ENCODE peak calls at places on chromosome 6, in four cellular contexts. X, G, B and Z are unnamed samples.

GRCh38 chr6:160063771-160064413 is 57.7 kb upstream of the SLC22A1 start:
- DNase-seq in X (no peak), G (no peak), B (no peak), Z (no peak)

GRCh38 chr6:134447423-134447822 is 129.5 kb upstream of the SGK1 start:
- DNase-seq in G (no peak), X (no peak), B (no peak), Z (no peak)

GRCh38 chr6:1280666-1281300 is 31.1 kb upstream of the FOXQ1 start:
- DNase-seq in B (no peak), X (no peak), G (no peak), Z (no peak)

GRCh38 chr6:152636675-152637421 is at the start of gene SYNE1:
- DNase-seq in X (no peak), B (no peak), G (no peak), Z (peak; percentile 61)

GRCh38 chr6:34516391-34517324 is 39.5 kb downstream of the SPDEF start:
- DNase-seq in G (no peak), B (no peak), X (no peak), Z (no peak)

GRCh38 chr6:2081155-2082138 is 164.0 kb downstream of the GMDS start:
- DNase-seq in B (no peak), G (no peak), X (peak; percentile 68), Z (no peak)

GRCh38 chr6:144652292-144652891 is 367.3 kb downstream of the UTRN start:
- DNase-seq in B (no peak), X (no peak), G (peak; percentile 89), Z (no peak)

GRCh38 chr6:32796848-32797776 is 19.7 kb downstream of the HLA-DOB start:
- DNase-seq in B (peak; percentile 78), G (peak; percentile 57), X (no peak), Z (peak; percentile 73)

GRCh38 chr6:135904666-135905065 is 53.2 kb downstream of the PDE7B start:
- DNase-seq in B (no peak), G (no peak), X (no peak), Z (no peak)

GRCh38 chr6:112951829-112952228 is 604.7 kb downstream of the RFPL4B start:
- DNase-seq in G (no peak), B (no peak), X (no peak), Z (no peak)

GRCh38 chr6:125099211-125100017 is 54.2 kb upstream of the TPD52L1 start:
- DNase-seq in X (no peak), B (peak; percentile 71), G (no peak), Z (peak; percentile 72)

GRCh38 chr6:89597988-89598387 is 40.6 kb downstream of the LYRM2 start:
- DNase-seq in X (no peak), G (peak; percentile 64), B (no peak), Z (peak; percentile 28)

GRCh38 chr6:5459346-5459745 is 198.0 kb downstream of the FARS2 start:
- DNase-seq in G (no peak), B (no peak), X (no peak), Z (no peak)

GRCh38 chr6:109170333-109170732 is 75.0 kb downstream of the CEP57L1 start:
- DNase-seq in X (no peak), G (no peak), B (no peak), Z (no peak)

GRCh38 chr6:3887150-3887700 is 38.1 kb downstream of the FAM50B start:
- DNase-seq in X (peak; percentile 1), G (peak; percentile 57), B (no peak), Z (no peak)

GRCh38 chr6:81751388-81752083 is 945 bp downstream of the TENT5A start:
- DNase-seq in B (no peak), G (peak; percentile 21), X (no peak), Z (peak; percentile 19)

GRCh38 chr6:167825759-167826229 is 917 bp upstream of the AFDN start:
- DNase-seq in X (no peak), G (peak; percentile 52), B (peak; percentile 88), Z (peak; percentile 75)

GRCh38 chr6:39339557-39340555 is 17.4 kb upstream of the KCNK16 start:
- DNase-seq in B (no peak), G (no peak), X (no peak), Z (no peak)

GRCh38 chr6:19297880-19298279 is 539.3 kb upstream of the ID4 start:
- DNase-seq in G (no peak), B (no peak), X (no peak), Z (no peak)

GRCh38 chr6:122717350-122717749 is 62.2 kb upstream of the FABP7 start:
- DNase-seq in G (no peak), X (no peak), B (no peak), Z (no peak)

GRCh38 chr6:9224539-9224938 is 789.2 kb upstream of the SLC35B3 start:
- DNase-seq in G (no peak), X (no peak), B (no peak), Z (no peak)

GRCh38 chr6:23073851-23074250 is 504.5 kb downstream of the HDGFL1 start:
- DNase-seq in G (no peak), B (no peak), X (no peak), Z (no peak)

GRCh38 chr6:124234806-124235205 is 431.1 kb downstream of the NKAIN2 start:
- DNase-seq in G (no peak), B (no peak), X (no peak), Z (no peak)

DNA sequence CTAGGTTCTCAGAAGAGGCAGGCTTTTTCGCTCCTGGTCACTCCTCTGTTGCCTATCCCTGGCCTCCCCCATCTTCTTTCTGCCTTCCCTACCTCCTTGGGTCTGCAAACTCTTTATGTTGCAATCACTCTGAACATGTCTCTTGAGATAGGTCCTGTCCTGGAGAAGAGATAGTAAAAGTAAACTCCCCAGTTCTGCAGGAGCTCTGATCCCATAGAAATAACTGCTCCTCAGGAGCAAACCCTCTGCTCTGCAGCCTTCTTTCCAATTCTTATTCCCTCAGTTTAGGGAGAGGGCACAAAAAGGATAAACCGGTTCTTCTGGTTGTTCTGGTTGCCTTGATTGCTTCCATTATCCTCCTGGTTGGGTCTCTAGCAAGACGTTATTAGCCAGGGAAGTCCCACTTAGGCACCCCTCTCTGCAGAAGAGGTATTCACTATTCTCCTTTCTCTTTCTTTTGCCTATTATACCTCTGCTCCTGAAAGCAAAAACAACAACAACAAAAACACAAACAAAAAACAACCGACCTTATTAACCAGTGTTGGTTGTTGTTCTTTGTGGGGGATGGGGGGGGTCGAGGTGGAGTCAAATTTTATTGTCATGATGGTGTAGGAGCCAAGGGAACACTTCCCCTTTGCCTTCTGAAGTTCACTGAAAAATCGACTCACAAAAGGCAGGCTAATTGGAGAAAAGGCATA is 973 bp downstream of the TRIM38 start:
- DNase-seq in X (no peak), B (peak; percentile 43), G (no peak), Z (no peak)
- TF ChIP-seq TARDBP in X (no peak), B (no peak), G (no peak), Z (no peak)

GRCh38 chr6:27547157-27548075 is 74.5 kb upstream of the ZNF184 start:
- DNase-seq in G (peak; percentile 67), X (peak; percentile 59), B (peak; percentile 39), Z (peak; percentile 21)
- TF ChIP-seq SP1 in G (no peak), X (no peak), B (peak; percentile 69), Z (no peak)

GRCh38 chr6:85364354-85364753 is 85.5 kb upstream of the NT5E start:
- DNase-seq in X (no peak), B (no peak), G (no peak), Z (no peak)
- TF ChIP-seq TARDBP in X (no peak), B (no peak), G (no peak), Z (no peak)

DNA sequence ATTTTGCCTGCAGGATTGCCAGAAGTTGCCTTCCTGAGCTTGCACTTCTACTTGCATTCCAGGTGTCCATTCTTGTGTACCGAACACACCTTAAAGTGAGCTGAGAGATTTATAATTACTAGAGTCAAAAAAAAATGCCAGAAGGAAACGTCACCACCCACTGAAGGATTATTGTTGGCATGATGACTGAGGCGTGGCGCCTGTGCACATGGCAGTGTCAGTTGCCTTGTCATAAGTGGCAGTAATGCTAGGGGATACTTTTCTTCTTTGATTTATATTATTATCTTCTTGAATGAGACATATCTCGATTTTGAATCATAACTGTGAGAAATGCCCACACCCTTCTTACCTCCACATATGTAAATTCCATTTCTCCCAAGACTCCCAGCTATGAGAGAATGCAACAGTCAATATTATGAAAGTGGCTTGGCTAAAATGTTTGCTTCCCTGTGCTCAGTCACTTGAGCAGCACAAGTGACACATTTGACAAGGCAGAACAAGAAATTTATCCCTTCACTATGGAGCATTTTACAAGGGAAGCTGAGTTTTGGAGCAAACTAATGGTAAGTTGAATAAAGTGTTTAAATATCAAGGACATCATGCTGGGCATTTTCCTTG is 149.5 kb upstream of the SASH1 start:
- DNase-seq in B (no peak), X (no peak), G (no peak), Z (no peak)
- TF ChIP-seq SP1 in B (no peak), X (no peak), G (no peak), Z (no peak)

GRCh38 chr6:170025341-170026271 is 265.3 kb downstream of the DLL1 start:
- DNase-seq in G (no peak), B (no peak), X (no peak), Z (no peak)
- TF ChIP-seq TARDBP in G (no peak), B (no peak), X (no peak), Z (no peak)

GRCh38 chr6:161436106-161436876 is 162.4 kb upstream of the AGPAT4 start:
- DNase-seq in X (no peak), B (no peak), G (no peak), Z (no peak)

GRCh38 chr6:161434331-161434730 is 160.5 kb upstream of the AGPAT4 start:
- DNase-seq in G (no peak), B (no peak), X (no peak), Z (no peak)

GRCh38 chr6:161432546-161432945 is 158.7 kb upstream of the AGPAT4 start:
- DNase-seq in G (no peak), X (no peak), B (no peak), Z (no peak)

GRCh38 chr6:161435426-161436065 is 161.7 kb upstream of the AGPAT4 start:
- DNase-seq in B (no peak), G (no peak), X (no peak), Z (no peak)

GRCh38 chr6:161434921-161435411 is 161.1 kb upstream of the AGPAT4 start:
- DNase-seq in X (no peak), B (no peak), G (no peak), Z (no peak)
- TF ChIP-seq SP1 in X (no peak), B (no peak), G (no peak), Z (no peak)